ENCODE peak calls at places on chromosome 22, in seven cellular contexts. One of them, this sample, is unnamed.

GRCh38 chr22:27438271-27438980 is 363.1 kb downstream of the MN1 start:
- DNase-seq in HepG2: no peak
- DNase-seq in GM12878: no peak
- DNase-seq in HCT116: no peak
- DNase-seq in SK-N-SH: peak
- DNase-seq in H1: no peak
- DNase-seq in K562: no peak
- DNase-seq in this sample: no peak

GRCh38 chr22:27609411-27610029 is 192.0 kb downstream of the MN1 start:
- DNase-seq in K562: no peak
- DNase-seq in HCT116: no peak
- DNase-seq in SK-N-SH: no peak
- DNase-seq in GM12878: no peak
- DNase-seq in H1: no peak
- DNase-seq in HepG2: no peak
- DNase-seq in this sample: no peak

GRCh38 chr22:37752189-37753061 is 55.3 kb upstream of the GCAT start:
- DNase-seq in HepG2: peak
- DNase-seq in K562: no peak
- DNase-seq in SK-N-SH: peak
- DNase-seq in HCT116: peak
- DNase-seq in GM12878: no peak
- DNase-seq in H1: no peak
- DNase-seq in this sample: no peak

GRCh38 chr22:28341001-28341400 is 338.6 kb downstream of the TTC28 start:
- DNase-seq in H1: no peak
- DNase-seq in HCT116: no peak
- DNase-seq in HepG2: no peak
- DNase-seq in K562: no peak
- DNase-seq in GM12878: no peak
- DNase-seq in SK-N-SH: no peak
- DNase-seq in this sample: no peak

GRCh38 chr22:36358533-36359171 is 29.1 kb downstream of the MYH9 start:
- DNase-seq in SK-N-SH: no peak
- DNase-seq in H1: no peak
- DNase-seq in HepG2: no peak
- DNase-seq in HCT116: no peak
- DNase-seq in GM12878: no peak
- DNase-seq in K562: no peak
- DNase-seq in this sample: no peak

GRCh38 chr22:49010086-49010863 is 817.4 kb downstream of the BRD1 start:
- DNase-seq in H1: no peak
- DNase-seq in K562: no peak
- DNase-seq in SK-N-SH: peak
- DNase-seq in GM12878: no peak
- DNase-seq in HepG2: no peak
- DNase-seq in HCT116: no peak
- DNase-seq in this sample: no peak

GRCh38 chr22:18056161-18056666 is 21.6 kb upstream of the PEX26 start:
- DNase-seq in SK-N-SH: peak
- DNase-seq in HCT116: no peak
- DNase-seq in K562: peak
- DNase-seq in H1: no peak
- DNase-seq in GM12878: no peak
- DNase-seq in HepG2: peak
- DNase-seq in this sample: peak

GRCh38 chr22:20247010-20247505 is 21.1 kb downstream of the RTN4R start:
- DNase-seq in HepG2: no peak
- DNase-seq in H1: no peak
- DNase-seq in HCT116: no peak
- DNase-seq in K562: peak
- DNase-seq in SK-N-SH: no peak
- DNase-seq in GM12878: peak
- DNase-seq in this sample: no peak

GRCh38 chr22:19800761-19801244 is 40.2 kb downstream of the TBX1 start:
- DNase-seq in HepG2: peak
- DNase-seq in SK-N-SH: peak
- DNase-seq in GM12878: no peak
- DNase-seq in HCT116: no peak
- DNase-seq in K562: peak
- DNase-seq in H1: no peak
- DNase-seq in this sample: no peak

GRCh38 chr22:40193429-40194421 is 16.0 kb downstream of the TNRC6B start:
- DNase-seq in SK-N-SH: no peak
- DNase-seq in HepG2: no peak
- DNase-seq in HCT116: no peak
- DNase-seq in K562: no peak
- DNase-seq in H1: peak
- DNase-seq in GM12878: no peak
- DNase-seq in this sample: peak

GRCh38 chr22:37910863-37911262 is 4.8 kb downstream of the MICALL1 start:
- DNase-seq in K562: no peak
- DNase-seq in HepG2: no peak
- DNase-seq in HCT116: no peak
- DNase-seq in GM12878: no peak
- DNase-seq in SK-N-SH: no peak
- DNase-seq in H1: no peak
- DNase-seq in this sample: no peak

GRCh38 chr22:35839811-35840739 is 122.4 kb downstream of the APOL5 start:
- DNase-seq in HepG2: no peak
- DNase-seq in SK-N-SH: peak
- DNase-seq in H1: peak
- DNase-seq in HCT116: peak
- DNase-seq in K562: peak
- DNase-seq in GM12878: no peak
- DNase-seq in this sample: no peak

GRCh38 chr22:36702832-36703210 is 731 bp downstream of the CACNG2 start:
- DNase-seq in GM12878: no peak
- DNase-seq in HCT116: no peak
- DNase-seq in HepG2: no peak
- DNase-seq in H1: no peak
- DNase-seq in K562: no peak
- DNase-seq in SK-N-SH: peak
- DNase-seq in this sample: no peak

GRCh38 chr22:19287076-19287724 is 4.3 kb downstream of the CLTCL1 start:
- DNase-seq in H1: no peak
- DNase-seq in GM12878: no peak
- DNase-seq in HCT116: no peak
- DNase-seq in SK-N-SH: no peak
- DNase-seq in HepG2: no peak
- DNase-seq in K562: no peak
- DNase-seq in this sample: no peak

GRCh38 chr22:37340331-37341262 is 58.3 kb downstream of the CYTH4 start:
- DNase-seq in K562: no peak
- DNase-seq in SK-N-SH: no peak
- DNase-seq in H1: no peak
- DNase-seq in HCT116: no peak
- DNase-seq in HepG2: no peak
- DNase-seq in GM12878: no peak
- DNase-seq in this sample: peak

GRCh38 chr22:32448980-32449379 is 15.3 kb downstream of the BPIFC start:
- DNase-seq in K562: no peak
- DNase-seq in H1: no peak
- DNase-seq in SK-N-SH: no peak
- DNase-seq in HCT116: no peak
- DNase-seq in HepG2: no peak
- DNase-seq in GM12878: no peak
- DNase-seq in this sample: no peak

GRCh38 chr22:19576460-19577421 is 52.5 kb upstream of the CLDN5 start:
- DNase-seq in K562: peak
- DNase-seq in H1: no peak
- DNase-seq in SK-N-SH: peak
- DNase-seq in HepG2: no peak
- DNase-seq in HCT116: no peak
- DNase-seq in GM12878: no peak
- DNase-seq in this sample: no peak

GRCh38 chr22:38860291-38861169 is 11.5 kb downstream of the CBX6 start:
- DNase-seq in GM12878: no peak
- DNase-seq in HepG2: peak
- DNase-seq in SK-N-SH: no peak
- DNase-seq in HCT116: no peak
- DNase-seq in K562: no peak
- DNase-seq in H1: no peak
- DNase-seq in this sample: no peak

GRCh38 chr22:11613898-11614755 is 3913.9 kb upstream of the OR11H1 start:
- DNase-seq in HCT116: no peak
- DNase-seq in K562: no peak
- DNase-seq in GM12878: no peak
- DNase-seq in SK-N-SH: no peak
- DNase-seq in H1: no peak
- DNase-seq in HepG2: no peak
- DNase-seq in this sample: no peak

GRCh38 chr22:20296598-20296997 is 23.3 kb downstream of the DGCR6L start:
- DNase-seq in GM12878: no peak
- DNase-seq in HepG2: no peak
- DNase-seq in H1: no peak
- DNase-seq in HCT116: no peak
- DNase-seq in K562: no peak
- DNase-seq in SK-N-SH: no peak
- DNase-seq in this sample: no peak

DNA sequence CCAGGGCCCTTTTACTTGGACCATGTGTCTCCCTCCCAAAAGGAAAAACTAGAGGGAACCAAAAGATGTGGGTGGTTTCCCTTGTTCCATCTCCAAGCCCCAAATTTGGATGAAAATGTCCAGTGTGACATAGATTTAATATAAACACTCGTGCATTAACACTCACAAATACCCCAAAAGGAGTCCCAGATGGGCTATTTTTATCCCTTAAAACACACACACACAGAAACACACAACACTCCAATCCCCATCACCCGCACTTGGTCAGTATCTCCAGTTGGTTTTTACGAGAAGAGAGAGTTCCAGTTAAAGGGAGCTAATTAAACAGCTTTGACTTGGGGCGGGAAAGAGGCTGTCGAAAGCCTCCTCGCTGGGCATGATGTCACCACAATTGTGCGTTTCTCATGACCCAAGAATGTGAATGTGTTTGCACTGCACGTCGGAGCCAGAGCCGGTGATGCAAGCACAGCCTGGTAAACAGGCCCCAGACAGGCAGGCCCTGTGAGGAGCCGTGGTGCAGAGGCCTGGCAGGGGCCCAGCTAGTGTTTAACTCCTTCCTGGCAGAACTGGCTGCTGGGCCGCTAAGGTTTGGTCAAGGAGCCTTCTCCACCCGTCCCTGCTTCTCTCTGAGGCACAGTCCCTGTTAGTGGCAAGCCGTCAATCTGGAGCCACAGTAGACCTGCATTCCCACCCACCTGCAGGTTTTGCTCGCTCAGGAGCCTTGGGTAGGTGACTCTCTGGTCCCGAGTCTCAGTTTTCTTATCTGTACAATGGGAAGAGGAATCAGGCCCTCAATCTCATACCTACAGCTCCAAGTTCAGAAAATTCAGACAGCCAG is 25.6 kb upstream of the SMTN start:
- DNase-seq in SK-N-SH: peak
- DNase-seq in HCT116: no peak
- DNase-seq in GM12878: no peak
- DNase-seq in H1: no peak
- DNase-seq in K562: no peak
- DNase-seq in HepG2: peak
- DNase-seq in this sample: peak
- TF ChIP-seq JUND in SK-N-SH: peak
- TF ChIP-seq JUND in HCT116: no peak
- TF ChIP-seq JUND in GM12878: no peak
- TF ChIP-seq JUND in H1: no peak
- TF ChIP-seq JUND in K562: no peak
- TF ChIP-seq JUND in HepG2: peak
- TF ChIP-seq JUND in this sample: peak

DNA sequence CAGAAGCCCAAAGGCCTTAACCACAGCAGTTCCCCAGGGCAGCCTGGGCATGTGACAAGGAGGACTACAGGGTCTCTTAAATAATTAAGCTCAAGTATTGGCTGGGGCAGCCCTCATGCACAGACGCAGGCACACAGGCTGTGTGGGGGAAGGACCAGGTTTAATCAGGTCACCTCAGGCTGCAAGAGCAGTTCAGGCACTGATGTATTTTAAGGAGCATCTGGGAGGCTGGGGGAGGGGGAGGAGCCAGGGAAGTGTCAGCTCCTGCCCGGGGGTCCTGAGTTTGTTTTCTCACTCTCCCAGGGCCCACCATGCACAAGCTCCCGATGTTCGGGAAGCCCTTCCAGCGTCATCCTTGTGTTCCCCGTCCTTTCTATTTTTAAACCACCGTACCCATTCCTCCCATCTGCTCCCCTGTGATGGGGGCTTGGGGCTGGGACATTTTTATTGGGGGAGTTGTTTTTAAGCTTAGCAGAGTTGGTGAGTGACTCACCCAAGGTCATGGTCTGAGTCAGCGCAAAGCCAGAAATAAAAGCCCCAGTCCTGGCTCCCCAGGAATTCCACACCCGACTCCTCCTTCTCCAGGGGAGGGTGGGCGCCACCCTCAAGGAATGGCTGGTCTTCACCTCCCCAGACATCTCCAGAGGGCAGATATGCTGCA is 2.4 kb downstream of the CSDC2 start:
- DNase-seq in SK-N-SH: no peak
- DNase-seq in HCT116: no peak
- DNase-seq in K562: peak
- DNase-seq in H1: no peak
- DNase-seq in HepG2: peak
- DNase-seq in GM12878: no peak
- DNase-seq in this sample: no peak
- TF ChIP-seq JUND in SK-N-SH: peak
- TF ChIP-seq JUND in HCT116: no peak
- TF ChIP-seq JUND in K562: peak
- TF ChIP-seq JUND in H1: no peak
- TF ChIP-seq JUND in HepG2: no peak
- TF ChIP-seq JUND in GM12878: no peak
- TF ChIP-seq JUND in this sample: no peak

DNA sequence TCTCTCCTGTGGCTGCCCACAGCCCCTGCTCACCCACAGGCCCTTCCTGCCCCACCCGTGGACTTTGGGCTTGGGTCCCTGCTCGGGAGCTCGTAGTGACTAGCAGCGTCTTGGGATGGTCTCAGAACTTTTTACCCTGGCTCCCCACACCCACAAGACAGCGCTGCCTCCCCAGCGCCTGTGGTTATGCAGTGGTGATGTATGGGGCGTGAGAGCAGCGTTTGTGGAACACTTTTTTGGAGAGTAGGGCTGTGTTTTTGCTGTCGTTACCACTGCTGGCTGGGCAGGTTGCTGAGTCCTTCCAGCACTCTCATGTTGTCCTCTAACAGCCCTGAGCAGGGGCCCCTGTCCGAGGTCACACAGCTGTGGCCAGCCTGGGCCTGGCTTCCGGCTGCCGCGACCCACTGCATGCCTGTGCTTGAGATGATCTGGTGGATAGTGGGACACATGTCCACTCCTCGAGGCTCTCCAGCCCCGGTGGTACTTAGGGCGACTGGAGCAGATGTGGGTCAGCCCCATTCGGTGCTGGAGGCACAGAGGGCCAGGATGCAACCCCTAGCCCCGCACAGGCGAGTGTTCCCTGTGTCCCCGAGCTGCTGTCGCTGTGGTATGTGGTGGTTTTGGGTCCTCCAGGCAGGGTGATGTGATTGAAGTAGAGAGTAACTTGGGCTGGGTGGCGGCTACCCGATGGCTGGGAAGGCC is 7.1 kb upstream of the GRAMD4 start:
- DNase-seq in H1: no peak
- DNase-seq in K562: no peak
- DNase-seq in HepG2: peak
- DNase-seq in HCT116: no peak
- DNase-seq in SK-N-SH: peak
- DNase-seq in GM12878: no peak
- DNase-seq in this sample: no peak
- TF ChIP-seq JUND in H1: no peak
- TF ChIP-seq JUND in K562: no peak
- TF ChIP-seq JUND in HepG2: no peak
- TF ChIP-seq JUND in HCT116: no peak
- TF ChIP-seq JUND in SK-N-SH: no peak
- TF ChIP-seq JUND in GM12878: no peak
- TF ChIP-seq JUND in this sample: no peak

GRCh38 chr22:22520020-22520656 is at the start of gene ZNF280A:
- DNase-seq in K562: peak
- DNase-seq in HCT116: peak
- DNase-seq in H1: no peak
- DNase-seq in SK-N-SH: no peak
- DNase-seq in HepG2: peak
- DNase-seq in GM12878: no peak
- DNase-seq in this sample: peak
- TF ChIP-seq JUND in K562: no peak
- TF ChIP-seq JUND in HCT116: no peak
- TF ChIP-seq JUND in H1: no peak
- TF ChIP-seq JUND in SK-N-SH: no peak
- TF ChIP-seq JUND in HepG2: no peak
- TF ChIP-seq JUND in GM12878: no peak
- TF ChIP-seq JUND in this sample: no peak

This sample was measured in T47D.